ENCODE peak calls at places on chromosomes 16 and 17, in nine cellular contexts. Q is cardiac fibroblast, P is Calu3, B is ELR, W is fibroblast of the conjunctiva, H is NCI-H1694, M is mesenchymal stem cell, Z is H4, I is fibroblast of lung. U is an unnamed sample.

GRCh38 chr17:45311762-45312476 is 4.9 kb downstream of the MAP3K14 start:
- DNase-seq in Q (no peak), P (peak; percentile 90), B (peak; percentile 82), W (no peak), H (no peak), M (peak; percentile 79), Z (peak; percentile 80), I (no peak), U (peak; percentile 96)

GRCh38 chr17:33651631-33652030 is 358.5 kb upstream of the ASIC2 start:
- DNase-seq in Q (no peak), P (no peak), B (no peak), W (no peak), H (no peak), M (peak; percentile 5), Z (no peak), I (no peak), U (no peak)

GRCh38 chr17:47698749-47699535 is 5.0 kb downstream of the TBKBP1 start:
- DNase-seq in Q (peak; percentile 63), P (peak; percentile 85), B (peak; percentile 72), W (no peak), H (peak; percentile 49), M (peak; percentile 53), Z (no peak), I (peak; percentile 49), U (no peak)

GRCh38 chr16:30377050-30377811 is 2.6 kb downstream of the MYL11 start:
- DNase-seq in Q (no peak), P (no peak), B (no peak), W (no peak), H (no peak), M (no peak), Z (no peak), I (no peak), U (no peak)

GRCh38 chr17:74386397-74386796 is 19.1 kb downstream of the GPR142 start:
- DNase-seq in Q (peak; percentile 65), P (no peak), B (no peak), W (no peak), H (no peak), M (no peak), Z (no peak), I (no peak), U (peak; percentile 60)

GRCh38 chr17:17568772-17569195 is 22.7 kb downstream of the PEMT start:
- DNase-seq in Q (peak; percentile 49), P (peak; percentile 86), B (peak; percentile 63), W (no peak), H (peak; percentile 50), M (peak; percentile 43), Z (peak; percentile 40), I (peak; percentile 25), U (peak; percentile 65)

GRCh38 chr17:61412860-61413653 is 13.4 kb downstream of the TBX2 start:
- DNase-seq in Q (no peak), P (no peak), B (no peak), W (no peak), H (peak; percentile 33), M (no peak), Z (no peak), I (peak; percentile 28), U (peak; percentile 15)

GRCh38 chr17:48439473-48439872 is 9.5 kb upstream of the SKAP1 start:
- DNase-seq in Q (no peak), P (no peak), B (no peak), W (no peak), H (no peak), M (peak; percentile 25), Z (no peak), I (no peak), U (no peak)

GRCh38 chr16:30155188-30155587 is 28.2 kb upstream of the CORO1A start:
- DNase-seq in Q (no peak), P (no peak), B (no peak), W (no peak), H (no peak), M (no peak), Z (no peak), I (no peak), U (no peak)

GRCh38 chr17:41578971-41579370 is 7.1 kb upstream of the KRT9 start:
- DNase-seq in Q (no peak), P (no peak), B (no peak), W (no peak), H (no peak), M (no peak), Z (no peak), I (no peak), U (no peak)